ENCODE peak calls at places on chromosomes 1 and 21, in four cellular contexts. M is Kasumi-1; F is EL; G is stimulated activated CD8-positive, alpha-beta memory T cell treated with anti-CD3 and anti-CD28 coated beads, Interleukin-4, amount 100 ng/mL, for 24 hours. L is an unnamed sample.

GRCh38 chr1:39842726-39843305 is 40.5 kb downstream of the TRIT1 start:
- DNase-seq in M (no peak), F (no peak), G (no peak), L (no peak)

GRCh38 chr1:116311756-116312691 is 61.0 kb upstream of the ATP1A1 start:
- DNase-seq in M (no peak), F (no peak), G (no peak), L (no peak)

GRCh38 chr1:54547601-54548388 is at the start of gene ACOT11:
- DNase-seq in M (peak; percentile 91), F (no peak), G (no peak), L (peak; percentile 57)

GRCh38 chr1:41806472-41807155 is 112.1 kb downstream of the HIVEP3 start:
- DNase-seq in M (no peak), F (no peak), G (peak; percentile 60), L (no peak)

GRCh38 chr1:153921803-153922075 is 1.0 kb downstream of the GATAD2B start:
- DNase-seq in M (no peak), F (no peak), G (no peak), L (peak; percentile 2)

GRCh38 chr1:177007437-177008161 is 156.9 kb downstream of the ASTN1 start:
- DNase-seq in M (no peak), F (no peak), G (no peak), L (no peak)

GRCh38 chr1:200676829-200677228 is 7.1 kb upstream of the DDX59 start:
- DNase-seq in M (no peak), F (no peak), G (no peak), L (no peak)

GRCh38 chr21:39518055-39518844 is 66.5 kb downstream of the SH3BGR start:
- DNase-seq in M (peak; percentile 59), F (peak; percentile 50), G (peak; percentile 4), L (peak; percentile 53)

GRCh38 chr1:20370628-20371200 is 80.0 kb downstream of the VWA5B1 start:
- DNase-seq in M (no peak), F (no peak), G (no peak), L (no peak)

GRCh38 chr1:6438047-6438525 is 13.5 kb downstream of the ESPN start:
- DNase-seq in M (no peak), F (peak; percentile 57), G (peak; percentile 51), L (no peak)